ENCODE peak calls at places on chromosomes 5 and 9, in four cellular contexts. R, B, M and E are unnamed samples.

GRCh38 chr5:99061711-99062110 is 132.9 kb upstream of the CHD1 start:
- DNase-seq in R (no peak), B (no peak), M (no peak), E (no peak)

GRCh38 chr5:162497455-162497854 is 429.9 kb downstream of the GABRG2 start:
- DNase-seq in R (no peak), B (no peak), M (no peak), E (no peak)

GRCh38 chr5:89572696-89573095 is 689.7 kb upstream of the MEF2C start:
- DNase-seq in R (no peak), B (no peak), M (no peak), E (no peak)

GRCh38 chr5:179272326-179273073 is 72.8 kb downstream of the ADAMTS2 start:
- DNase-seq in R (no peak), B (no peak), M (peak), E (no peak)

GRCh38 chr9:94800424-94801117 is 74.1 kb downstream of the AOPEP start:
- DNase-seq in R (no peak), B (no peak), M (no peak), E (no peak)

GRCh38 chr9:95815153-95815552 is 60.3 kb upstream of the ERCC6L2 start:
- DNase-seq in R (no peak), B (peak), M (no peak), E (no peak)

GRCh38 chr5:10424124-10424731 is 17.5 kb upstream of the ROPN1L start:
- DNase-seq in R (no peak), B (peak), M (peak), E (no peak)

GRCh38 chr5:14156611-14157493 is 13.7 kb downstream of the TRIO start:
- DNase-seq in R (no peak), B (peak), M (no peak), E (no peak)

GRCh38 chr5:129406440-129406839 is 53.7 kb upstream of the ADAMTS19 start:
- DNase-seq in R (no peak), B (no peak), M (no peak), E (no peak)

GRCh38 chr9:26077860-26078259 is 399.6 kb upstream of the TUSC1 start:
- DNase-seq in R (no peak), B (no peak), M (no peak), E (no peak)

GRCh38 chr5:40735609-40736008 is 20.2 kb downstream of the TTC33 start:
- DNase-seq in R (no peak), B (no peak), M (no peak), E (no peak)

GRCh38 chr5:40736103-40736875 is 19.5 kb downstream of the TTC33 start:
- DNase-seq in R (no peak), B (peak), M (no peak), E (no peak)

GRCh38 chr5:40734986-40735385 is 20.8 kb downstream of the TTC33 start:
- DNase-seq in R (no peak), B (no peak), M (no peak), E (no peak)

GRCh38 chr5:40733842-40734563 is 21.8 kb downstream of the TTC33 start:
- DNase-seq in R (no peak), B (peak), M (peak), E (no peak)

DNA sequence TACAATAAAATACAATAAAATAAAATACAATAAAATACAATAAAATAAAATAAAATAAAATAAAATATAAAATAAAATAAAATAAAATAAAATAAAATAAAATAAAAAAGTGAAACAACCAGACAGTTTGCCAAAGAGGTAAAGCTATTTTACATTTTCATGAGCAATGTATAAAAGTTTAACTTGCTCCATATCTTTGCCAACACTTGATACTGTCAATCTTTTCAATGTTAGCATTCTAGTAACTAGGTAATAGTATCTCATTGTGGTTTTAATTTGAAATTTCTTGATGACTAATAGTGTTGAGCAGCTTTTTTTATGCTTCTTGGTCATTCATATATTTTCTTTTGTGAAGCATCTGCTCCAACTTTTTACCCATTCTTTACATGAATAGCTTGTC is 17.3 kb downstream of the TTC33 start:
- DNase-seq in R (no peak), B (no peak), M (no peak), E (no peak)
- TF ChIP-seq CTCF in R (no peak), B (no peak), M (no peak), E (no peak)

GRCh38 chr9:136312436-136312835 is 8.5 kb upstream of the CCDC187 start:
- DNase-seq in R (no peak), B (peak), M (peak), E (no peak)
- TF ChIP-seq CTCF in R (peak), B (peak), M (peak), E (no peak)

GRCh38 chr9:88593537-88594185 is 58.7 kb downstream of the NXNL2 start:
- DNase-seq in R (peak), B (peak), M (peak), E (no peak)
- TF ChIP-seq CTCF in R (peak), B (peak), M (peak), E (no peak)

DNA sequence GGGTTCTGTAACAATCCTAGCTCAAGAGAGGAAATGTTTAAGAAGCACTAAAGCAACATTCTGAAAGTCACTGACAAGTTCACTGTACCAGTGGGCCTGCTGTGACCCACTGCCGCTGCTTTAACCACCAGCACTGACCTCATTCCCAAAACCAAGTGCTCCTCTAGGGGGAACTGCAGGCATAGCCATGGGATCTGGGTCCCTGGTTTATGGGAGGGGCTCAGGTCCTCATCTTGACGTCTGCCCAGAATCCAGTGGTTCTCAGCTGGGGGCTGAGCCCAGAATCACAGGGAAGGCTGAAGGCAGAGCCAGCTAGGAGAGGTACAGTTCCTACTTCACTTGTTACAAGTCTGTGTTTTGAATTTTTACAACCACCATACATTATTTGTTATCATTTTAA is 36.1 kb upstream of the SLC2A8 start:
- DNase-seq in R (no peak), B (peak), M (no peak), E (no peak)
- TF ChIP-seq CTCF in R (peak), B (peak), M (no peak), E (no peak)

GRCh38 chr9:38706493-38706892 is 13.4 kb downstream of the FAM240B start:
- DNase-seq in R (no peak), B (no peak), M (no peak), E (no peak)

GRCh38 chr9:38708759-38709158 is 11.2 kb downstream of the FAM240B start:
- DNase-seq in R (no peak), B (no peak), M (no peak), E (no peak)

GRCh38 chr9:38705917-38706316 is 14.0 kb downstream of the FAM240B start:
- DNase-seq in R (no peak), B (no peak), M (no peak), E (no peak)

GRCh38 chr9:38713426-38713825 is 6.5 kb downstream of the FAM240B start:
- DNase-seq in R (no peak), B (peak), M (no peak), E (no peak)

DNA sequence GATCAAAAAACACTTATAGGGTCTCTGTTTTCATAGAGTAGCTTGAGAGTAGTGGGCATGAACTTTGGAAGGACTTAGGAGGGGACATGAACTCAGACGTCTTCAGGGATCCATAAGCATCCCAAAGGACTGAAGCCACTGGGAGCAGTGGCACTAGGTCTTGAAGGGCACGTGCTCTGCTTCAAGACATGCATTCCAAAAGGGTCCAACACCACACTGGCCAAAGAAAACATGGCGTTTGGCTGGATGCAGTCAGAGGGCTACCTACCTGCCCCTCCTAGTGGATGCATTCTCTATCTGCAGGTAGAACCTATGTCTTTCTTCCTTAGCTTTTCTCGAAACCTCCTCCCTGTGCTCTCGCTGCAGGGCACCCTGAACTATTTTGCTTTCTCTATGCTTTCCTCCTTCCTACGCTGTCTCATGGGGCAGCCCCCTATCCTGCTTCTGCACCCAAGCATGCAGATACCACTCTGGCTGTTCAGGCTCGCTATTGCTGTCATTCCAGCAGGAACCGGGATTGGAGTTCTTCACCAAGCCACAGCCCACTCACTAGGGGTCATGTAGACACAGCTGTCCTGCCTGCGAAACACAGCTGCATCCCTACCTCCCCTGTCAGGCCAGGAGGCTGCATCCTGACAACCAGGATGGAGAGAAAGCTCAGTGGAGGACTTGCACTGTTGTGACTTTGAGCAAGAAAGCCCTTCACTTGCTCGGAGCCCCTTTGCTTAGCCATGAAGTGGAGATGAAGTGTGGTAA is 11.9 kb downstream of the FAM240B start:
- DNase-seq in R (no peak), B (no peak), M (no peak), E (no peak)
- TF ChIP-seq CTCF in R (peak), B (no peak), M (no peak), E (no peak)

DNA sequence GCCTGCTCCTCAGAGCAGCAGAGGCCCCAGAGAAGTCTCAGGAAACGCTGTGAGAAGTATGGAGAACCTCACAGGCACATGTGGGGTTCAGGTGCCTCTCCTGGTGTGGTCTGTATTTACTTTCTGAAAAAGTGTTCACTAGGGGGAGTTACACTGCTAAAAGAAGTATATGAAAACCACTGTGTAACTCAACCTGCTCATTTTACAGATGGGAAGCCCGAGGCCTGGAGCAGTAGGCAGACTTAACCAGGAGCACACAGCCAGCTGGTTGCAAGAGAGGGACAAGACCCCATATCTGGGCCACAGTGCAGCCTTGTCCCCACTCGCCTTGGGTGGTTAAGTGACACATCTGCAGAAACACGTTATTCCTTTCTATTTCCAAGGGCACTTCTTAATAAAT is 112.8 kb upstream of the SAP30L start:
- DNase-seq in R (no peak), B (no peak), M (no peak), E (no peak)
- TF ChIP-seq CTCF in R (no peak), B (no peak), M (no peak), E (no peak)

GRCh38 chr5:53884844-53885243 is 324.4 kb downstream of the NDUFS4 start:
- DNase-seq in R (no peak), B (no peak), M (no peak), E (no peak)
- TF ChIP-seq CTCF in R (no peak), B (no peak), M (no peak), E (no peak)